ENCODE peak calls at places on chromosomes 12 and 14, in four cellular contexts. D is GM12865, G is Peyer's patch, Q is fibroblast of lung. J is an unnamed sample.
A peak's percentile ranks its signal among the peaks of the same experiment; 100 is the strongest.

GRCh38 chr12:11228268-11228879 is 41.1 kb downstream of the PRB3 start:
- DNase-seq in D (peak; percentile 63), G (no peak), Q (peak; percentile 10), J (peak; percentile 61)

GRCh38 chr12:131912526-131913274 is 16.4 kb upstream of the PUS1 start:
- DNase-seq in Q (peak; percentile 90), D (no peak), G (no peak), J (no peak)

GRCh38 chr14:94582199-94582750 is 1.0 kb downstream of the SERPINA5 start:
- DNase-seq in Q (no peak), G (no peak), D (no peak), J (no peak)

GRCh38 chr12:27009926-27010325 is 4.3 kb downstream of the TM7SF3 start:
- DNase-seq in Q (no peak), G (no peak), D (peak; percentile 21), J (no peak)

GRCh38 chr14:23186913-23187654 is 3.6 kb upstream of the SLC7A8 start:
- DNase-seq in D (peak; percentile 64), Q (peak; percentile 53), G (peak; percentile 69), J (peak; percentile 55)

GRCh38 chr12:65707051-65707450 is 117.2 kb upstream of the HMGA2 start:
- DNase-seq in Q (no peak), G (no peak), D (no peak), J (no peak)

GRCh38 chr14:20848316-20848954 is 42.8 kb upstream of the RNASE3 start:
- DNase-seq in Q (peak; percentile 35), G (no peak), D (no peak), J (no peak)

GRCh38 chr12:10900972-10901371 is 8.4 kb downstream of the TAS2R13 start:
- DNase-seq in D (no peak), Q (no peak), G (no peak), J (no peak)

GRCh38 chr12:132460571-132460970 is 29.4 kb upstream of the FBRSL1 start:
- DNase-seq in Q (no peak), D (no peak), G (no peak), J (peak; percentile 40)

GRCh38 chr12:123617144-123617543 is 15.2 kb downstream of the DDX55 start:
- DNase-seq in G (no peak), Q (no peak), D (no peak), J (no peak)

GRCh38 chr14:72888202-72888601 is 5.7 kb downstream of the DPF3 start:
- DNase-seq in D (no peak), G (no peak), Q (no peak), J (no peak)

GRCh38 chr14:104113631-104114420 is 24.6 kb upstream of the KIF26A start:
- DNase-seq in Q (no peak), G (peak; percentile 44), D (no peak), J (no peak)

GRCh38 chr12:106764738-106765137 is 9.7 kb upstream of the RIC8B start:
- DNase-seq in G (no peak), Q (no peak), D (no peak), J (no peak)

GRCh38 chr12:106831699-106832098 is 57.2 kb downstream of the RIC8B start:
- DNase-seq in Q (no peak), G (no peak), D (no peak), J (no peak)

GRCh38 chr14:57831981-57832380 is 33.9 kb downstream of the SLC35F4 start:
- DNase-seq in G (no peak), Q (no peak), D (peak; percentile 27), J (no peak)

GRCh38 chr14:104964546-104964945 is 13.6 kb downstream of the AHNAK2 start:
- DNase-seq in G (no peak), D (no peak), Q (no peak), J (no peak)

GRCh38 chr12:54824402-54824801 is 29.9 kb upstream of the MUCL1 start:
- DNase-seq in Q (no peak), G (no peak), D (no peak), J (no peak)
- TF ChIP-seq CTCF in Q (no peak), G (peak; percentile 16), D (no peak), J (peak; percentile 37)

DNA sequence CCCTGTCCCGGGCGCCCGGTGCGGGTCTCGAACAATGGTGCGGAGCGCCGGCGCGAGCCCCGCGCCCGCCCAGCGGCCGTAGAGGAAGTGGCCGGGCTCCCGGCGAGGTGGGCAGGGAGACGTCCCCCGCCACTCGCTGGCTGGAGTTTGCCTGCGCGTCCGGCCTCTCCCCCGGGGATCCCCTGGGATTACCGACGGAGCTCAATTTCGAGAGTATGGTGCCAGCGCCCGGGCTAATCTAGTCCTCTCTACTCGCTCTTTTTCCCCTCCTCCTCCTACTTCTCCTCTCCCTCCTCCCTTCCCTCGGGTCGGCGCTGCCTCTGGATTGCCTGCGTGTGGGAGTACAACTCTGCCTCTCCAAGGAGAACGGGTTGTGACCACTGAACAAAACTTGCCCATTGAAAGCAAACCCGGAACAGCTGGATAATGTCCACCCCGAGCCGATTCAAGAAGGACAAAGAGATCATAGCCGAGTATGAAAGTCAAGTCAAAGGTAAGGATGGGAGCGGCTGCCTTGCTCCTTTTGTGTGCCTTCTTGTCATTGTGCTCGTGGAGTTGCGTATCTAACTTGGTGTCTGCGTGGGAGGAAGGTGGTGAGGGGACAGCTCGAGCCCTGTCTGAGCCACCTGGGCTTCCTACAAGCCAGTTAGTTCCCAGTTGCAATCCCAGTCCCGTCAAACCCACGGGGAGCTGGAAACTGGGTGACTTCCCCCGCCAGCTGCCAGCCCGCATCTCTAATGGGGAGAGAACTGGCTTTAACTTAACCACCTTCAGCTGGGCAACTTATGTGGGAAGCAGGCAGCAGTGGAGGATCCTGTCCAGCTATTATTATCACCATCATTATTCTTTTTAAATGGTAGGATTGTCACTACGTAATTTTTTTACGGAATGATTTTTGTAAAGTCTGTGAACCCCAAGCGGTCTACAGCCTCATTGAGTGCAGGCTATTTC is at the start of gene SRGAP1:
- DNase-seq in G (peak; percentile 56), D (peak; percentile 32), Q (peak; percentile 72), J (peak; percentile 15)
- TF ChIP-seq CTCF in G (no peak), D (no peak), Q (peak; percentile 44), J (no peak)

GRCh38 chr12:111686574-111687105 is 787 bp downstream of the ACAD10 start:
- DNase-seq in D (peak; percentile 8), G (no peak), Q (peak; percentile 29), J (no peak)

GRCh38 chr12:111687952-111688351 is 2.1 kb downstream of the ACAD10 start:
- DNase-seq in G (no peak), Q (no peak), D (no peak), J (no peak)

GRCh38 chr12:111685811-111686573 is at the start of the genes ACAD10 and BRAP:
- DNase-seq in Q (peak; percentile 92), G (peak; percentile 97), D (peak; percentile 98), J (peak; percentile 94)

GRCh38 chr12:111685322-111685810 is 390 bp downstream of the BRAP start:
- DNase-seq in D (peak; percentile 5), Q (no peak), G (peak; percentile 56), J (peak; percentile 20)

DNA sequence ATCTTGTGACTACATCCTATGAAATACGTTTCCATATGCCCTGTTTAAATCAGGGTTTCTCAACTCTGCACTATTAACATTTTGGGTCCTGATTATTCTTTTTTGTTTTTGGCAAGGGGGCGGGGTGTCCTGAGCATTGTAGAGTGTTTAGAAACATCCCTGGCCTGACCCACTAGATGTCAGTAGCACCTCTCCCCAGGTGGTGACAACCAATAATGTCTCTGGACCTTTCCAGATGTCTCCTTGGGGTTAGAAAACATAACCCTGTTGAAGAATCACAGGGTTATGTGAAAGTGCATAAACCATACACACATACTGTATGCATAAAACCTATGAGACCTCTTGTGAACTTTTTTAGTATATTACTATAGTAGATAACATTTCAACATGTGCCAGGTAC is 1.4 kb downstream of the ACAD10 start:
- DNase-seq in D (peak; percentile 68), G (no peak), Q (no peak), J (peak; percentile 25)
- TF ChIP-seq CTCF in D (peak; percentile 50), G (no peak), Q (no peak), J (peak; percentile 9)

GRCh38 chr12:97283297-97283696 is 179.3 kb upstream of the RMST start:
- DNase-seq in Q (no peak), G (no peak), D (peak; percentile 4), J (peak; percentile 6)
- TF ChIP-seq CTCF in Q (no peak), G (no peak), D (peak; percentile 28), J (peak; percentile 34)

GRCh38 chr12:47407730-47408129 is 298.1 kb downstream of the RPAP3 start:
- DNase-seq in Q (no peak), D (no peak), G (no peak), J (no peak)

GRCh38 chr12:47410383-47410782 is 295.4 kb downstream of the RPAP3 start:
- DNase-seq in D (no peak), Q (no peak), G (no peak), J (no peak)

GRCh38 chr12:47410862-47411261 is 295.0 kb downstream of the RPAP3 start:
- DNase-seq in D (no peak), Q (no peak), G (no peak), J (no peak)

GRCh38 chr12:47409310-47409709 is 296.5 kb downstream of the RPAP3 start:
- DNase-seq in Q (no peak), D (no peak), G (no peak), J (no peak)

GRCh38 chr12:47408171-47408871 is 297.5 kb downstream of the RPAP3 start:
- DNase-seq in D (peak; percentile 62), G (peak; percentile 74), Q (no peak), J (peak; percentile 59)
- TF ChIP-seq CTCF in D (peak; percentile 60), G (peak; percentile 51), Q (peak; percentile 17), J (peak; percentile 41)

GRCh38 chr12:47900480-47901129 is 4.2 kb downstream of the VDR start:
- DNase-seq in D (peak; percentile 40), Q (peak; percentile 12), G (peak; percentile 76), J (no peak)
- TF ChIP-seq CTCF in D (peak; percentile 11), Q (no peak), G (peak; percentile 14), J (no peak)

GRCh38 chr14:29798776-29799175 is 128.9 kb downstream of the PRKD1 start:
- DNase-seq in Q (no peak), D (no peak), G (no peak), J (no peak)

GRCh38 chr14:29802211-29802610 is 125.4 kb downstream of the PRKD1 start:
- DNase-seq in D (no peak), Q (no peak), G (no peak), J (no peak)

GRCh38 chr14:29803045-29803444 is 124.6 kb downstream of the PRKD1 start:
- DNase-seq in D (no peak), G (no peak), Q (no peak), J (no peak)

GRCh38 chr14:29799718-29800117 is 127.9 kb downstream of the PRKD1 start:
- DNase-seq in G (no peak), D (no peak), Q (no peak), J (no peak)

DNA sequence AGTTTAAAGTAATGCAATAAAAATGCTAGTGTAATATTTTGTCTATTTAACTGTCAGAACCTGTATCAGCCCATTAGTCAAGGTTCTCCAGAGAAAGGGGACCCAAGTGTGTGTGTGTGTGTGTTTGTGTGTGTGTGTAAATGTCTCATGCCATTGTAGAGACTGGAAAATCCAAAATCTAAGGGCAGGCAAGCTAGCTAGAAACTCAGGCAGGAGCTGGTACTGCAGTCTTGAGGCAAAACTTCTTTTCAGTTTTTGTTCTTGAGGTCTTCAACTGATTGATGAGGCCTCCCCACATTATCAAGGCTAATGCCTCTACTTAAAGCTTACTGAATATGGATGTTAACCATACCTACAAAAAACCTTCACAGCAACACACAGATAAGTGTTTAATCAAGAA is 126.7 kb downstream of the PRKD1 start:
- DNase-seq in G (no peak), D (no peak), Q (no peak), J (no peak)
- TF ChIP-seq CTCF in G (no peak), D (no peak), Q (peak; percentile 39), J (no peak)

DNA sequence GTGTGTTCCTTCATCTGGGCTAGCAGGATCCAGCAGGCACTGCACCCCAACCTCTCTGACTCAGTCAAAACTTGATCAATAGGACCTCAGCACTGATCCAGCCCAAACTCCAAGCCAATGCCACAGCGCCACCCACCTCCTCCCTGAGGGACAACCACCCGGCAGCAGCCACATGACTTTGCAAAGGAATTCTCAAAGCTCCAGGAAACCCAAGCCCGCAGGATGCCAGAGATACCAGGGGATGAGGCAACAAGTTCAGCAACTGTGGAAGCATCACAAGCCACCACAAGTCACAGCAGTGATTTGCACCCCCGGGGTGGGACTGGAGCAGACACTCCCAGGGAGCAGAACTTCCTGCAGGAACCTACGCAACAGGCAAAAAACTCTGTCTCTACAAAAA is 37.3 kb downstream of the ACTN1 start:
- DNase-seq in Q (peak; percentile 97), G (no peak), D (no peak), J (no peak)
- TF ChIP-seq CTCF in Q (peak; percentile 54), G (no peak), D (peak; percentile 2), J (no peak)